ENCODE peak calls at places on chromosomes 6 and 20, in seven cellular contexts. J is trophoblast cell, O is H9, F is IMR-90, X is neuronal stem cell, W is mesenchymal stem cell, M is H1. N is an unnamed sample.

GRCh38 chr6:30122515-30122914 is 9.6 kb upstream of the TRIM31 start:
- DNase-seq in X (no peak), F (no peak), W (no peak), M (no peak), O (no peak), J (no peak), N (no peak)

GRCh38 chr6:22149081-22149480 is 147.8 kb downstream of the PRL start:
- DNase-seq in O (no peak), X (no peak), J (no peak), M (no peak), W (no peak), F (no peak), N (no peak)

GRCh38 chr6:36765943-36766648 is 68.5 kb downstream of the RAB44 start:
- DNase-seq in M (peak), X (peak), F (peak), J (peak), W (peak), O (peak), N (peak)

GRCh38 chr6:89941031-89941775 is 46.9 kb downstream of the GJA10 start:
- DNase-seq in F (no peak), J (no peak), M (no peak), X (no peak), O (no peak), W (no peak), N (no peak)

GRCh38 chr6:170269873-170270541 is 20.9 kb downstream of the DLL1 start:
- DNase-seq in F (peak), O (no peak), J (no peak), X (no peak), M (no peak), W (no peak), N (no peak)

GRCh38 chr6:169806718-169807117 is 55.3 kb downstream of the ERMARD start:
- DNase-seq in M (no peak), O (no peak), F (no peak), X (no peak), W (no peak), J (no peak), N (no peak)

GRCh38 chr6:149651056-149651455 is 2.5 kb upstream of the KATNA1 start:
- DNase-seq in X (no peak), M (peak), O (no peak), W (no peak), J (no peak), F (no peak), N (no peak)

GRCh38 chr20:12293900-12294299 is 376.2 kb downstream of the BTBD3 start:
- DNase-seq in F (no peak), X (no peak), O (no peak), M (no peak), W (no peak), J (peak), N (no peak)

GRCh38 chr6:165834613-165835259 is 171.7 kb upstream of the PDE10A start:
- DNase-seq in W (no peak), J (no peak), F (peak), M (no peak), O (no peak), X (no peak), N (no peak)

GRCh38 chr20:5786930-5787826 is 37.0 kb downstream of the SHLD1 start:
- DNase-seq in X (no peak), W (peak), M (no peak), J (no peak), F (peak), O (no peak), N (no peak)

DNA sequence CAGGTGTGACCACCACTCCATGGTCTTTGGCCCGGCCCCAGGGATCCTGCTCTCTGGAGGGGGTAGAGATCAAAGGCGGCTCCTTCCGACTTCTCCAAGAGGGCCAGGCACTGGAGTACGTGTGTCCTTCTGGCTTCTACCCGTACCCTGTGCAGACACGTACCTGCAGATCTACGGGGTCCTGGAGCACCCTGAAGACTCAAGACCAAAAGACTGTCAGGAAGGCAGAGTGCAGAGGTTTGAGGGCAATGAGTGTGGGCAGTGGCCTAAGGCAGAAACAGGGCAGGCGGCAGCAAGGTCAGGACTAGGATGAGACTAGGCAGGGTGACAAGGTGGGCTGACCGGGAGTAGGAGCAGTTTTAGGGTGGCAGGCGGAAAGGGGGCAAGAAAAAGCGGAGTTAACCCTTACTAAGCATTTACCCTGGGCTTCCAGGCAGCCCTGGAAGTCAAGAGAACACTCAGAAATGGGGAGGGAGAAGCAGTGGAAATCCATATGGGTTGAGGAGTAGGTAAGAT is 533 bp downstream of the CFB start:
- DNase-seq in X (no peak), J (no peak), M (no peak), F (no peak), W (no peak), O (no peak), N (no peak)
- H3K18ac ChIP-seq in X (no peak), J (no peak), M (no peak), F (peak), W (no peak), O (no peak), N (no peak)

GRCh38 chr20:46325788-46326472 is 17.6 kb upstream of the CDH22 start:
- DNase-seq in X (no peak), M (no peak), W (no peak), O (no peak), J (no peak), F (no peak), N (no peak)

GRCh38 chr20:46327557-46327956 is 19.3 kb upstream of the CDH22 start:
- DNase-seq in O (no peak), M (no peak), X (no peak), F (no peak), J (no peak), W (no peak), N (no peak)

GRCh38 chr20:46324379-46324778 is 16.1 kb upstream of the CDH22 start:
- DNase-seq in M (no peak), J (no peak), F (no peak), O (no peak), W (no peak), X (no peak), N (no peak)

GRCh38 chr20:46324960-46325703 is 16.8 kb upstream of the CDH22 start:
- DNase-seq in X (no peak), W (peak), F (peak), O (peak), M (no peak), J (peak), N (peak)

GRCh38 chr20:46323557-46323956 is 15.3 kb upstream of the CDH22 start:
- DNase-seq in X (no peak), M (no peak), J (no peak), O (no peak), F (no peak), W (no peak), N (no peak)
- H3K18ac ChIP-seq in X (peak), M (no peak), J (no peak), O (no peak), F (no peak), W (no peak), N (no peak)

GRCh38 chr6:27593200-27593818 is 120.4 kb upstream of the ZNF184 start:
- DNase-seq in M (peak), F (no peak), X (no peak), W (no peak), J (no peak), O (no peak), N (no peak)

GRCh38 chr6:27592481-27593199 is 119.7 kb upstream of the ZNF184 start:
- DNase-seq in X (peak), F (peak), O (peak), W (peak), M (peak), J (peak), N (peak)

GRCh38 chr6:27591660-27592059 is 118.8 kb upstream of the ZNF184 start:
- DNase-seq in J (peak), O (peak), W (peak), F (peak), X (peak), M (peak), N (peak)

GRCh38 chr6:27593861-27594260 is 121.0 kb upstream of the ZNF184 start:
- DNase-seq in M (peak), F (no peak), X (no peak), J (no peak), O (no peak), W (no peak), N (no peak)

GRCh38 chr6:27592107-27592480 is 119.2 kb upstream of the ZNF184 start:
- DNase-seq in O (no peak), W (no peak), X (no peak), F (no peak), J (no peak), M (no peak), N (peak)
- H3K18ac ChIP-seq in O (no peak), W (no peak), X (no peak), F (no peak), J (no peak), M (no peak), N (no peak)

DNA sequence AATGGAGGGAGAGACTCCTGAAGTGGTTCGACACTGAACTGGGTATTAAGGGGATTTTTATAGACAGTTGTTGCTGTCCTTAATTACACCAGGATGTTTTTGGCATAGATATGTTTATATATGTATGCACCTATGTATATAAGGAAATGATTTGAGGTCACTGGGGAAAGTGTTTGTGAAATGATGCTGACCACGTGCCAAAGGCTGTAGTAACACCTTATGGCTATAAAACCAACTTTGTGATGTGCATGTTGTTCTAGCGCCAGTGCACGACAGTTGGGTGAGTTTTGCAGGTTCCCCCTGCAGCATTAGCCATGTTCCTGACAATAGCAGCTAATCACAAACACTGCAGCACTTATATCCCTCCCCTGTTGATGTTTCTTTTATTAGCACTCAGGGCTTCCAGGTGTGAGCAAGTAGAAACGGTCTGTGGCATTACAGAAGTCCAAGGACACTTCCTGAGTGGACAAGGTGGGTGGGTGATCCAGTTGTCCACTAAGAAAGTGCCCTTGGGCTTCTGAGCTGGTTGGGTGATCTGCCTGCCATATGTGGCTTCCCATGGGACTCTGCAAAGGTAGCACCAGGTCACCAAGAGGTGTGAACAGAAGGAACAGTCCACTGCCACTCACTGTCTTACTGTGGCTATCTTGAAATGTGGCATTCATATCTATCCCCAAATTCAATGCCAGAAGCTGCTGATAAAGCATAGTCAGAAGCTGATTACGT is 63.0 kb upstream of the RBM24 start:
- DNase-seq in F (no peak), J (no peak), X (no peak), O (no peak), M (no peak), W (no peak), N (no peak)
- H3K18ac ChIP-seq in F (no peak), J (no peak), X (no peak), O (no peak), M (no peak), W (no peak), N (no peak)

GRCh38 chr20:43385914-43386313 is 71.8 kb upstream of the SRSF6 start:
- DNase-seq in O (no peak), X (no peak), M (no peak), F (no peak), W (no peak), J (no peak), N (no peak)
- H3K18ac ChIP-seq in O (no peak), X (no peak), M (no peak), F (no peak), W (no peak), J (no peak), N (no peak)

GRCh38 chr20:56429496-56429895 is 17.4 kb downstream of the CASS4 start:
- DNase-seq in M (no peak), W (peak), O (no peak), X (no peak), J (peak), F (peak), N (no peak)

GRCh38 chr20:56431451-56431850 is 19.4 kb downstream of the CASS4 start:
- DNase-seq in J (no peak), F (no peak), O (no peak), M (no peak), X (no peak), W (no peak), N (no peak)

GRCh38 chr20:56429941-56430340 is 17.9 kb downstream of the CASS4 start:
- DNase-seq in W (no peak), M (no peak), O (no peak), J (no peak), X (no peak), F (no peak), N (no peak)

GRCh38 chr20:56430471-56430870 is 18.4 kb downstream of the CASS4 start:
- DNase-seq in M (no peak), F (no peak), O (no peak), X (no peak), W (no peak), J (no peak), N (no peak)

DNA sequence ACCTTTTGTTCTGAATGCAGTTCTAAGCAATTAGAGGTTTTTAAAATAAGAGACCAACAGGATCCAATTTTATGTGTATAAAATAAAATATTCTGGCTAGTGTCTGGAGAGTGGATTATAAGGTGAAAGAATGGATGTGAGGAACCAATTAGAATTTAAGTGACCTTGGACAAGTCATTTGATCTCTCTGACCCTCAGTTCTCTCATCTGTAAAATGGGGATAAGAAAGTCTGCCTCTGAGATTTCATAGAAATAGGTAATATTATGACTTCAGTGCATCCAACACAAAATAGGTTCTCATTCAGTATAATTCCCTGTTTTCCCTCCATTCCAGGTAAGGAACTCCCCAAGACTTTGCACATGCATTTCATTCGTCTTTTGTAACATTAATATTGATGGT is 18.9 kb downstream of the CASS4 start:
- DNase-seq in F (no peak), W (no peak), X (no peak), O (no peak), J (no peak), M (no peak), N (no peak)
- H3K18ac ChIP-seq in F (peak), W (no peak), X (no peak), O (no peak), J (no peak), M (no peak), N (no peak)

DNA sequence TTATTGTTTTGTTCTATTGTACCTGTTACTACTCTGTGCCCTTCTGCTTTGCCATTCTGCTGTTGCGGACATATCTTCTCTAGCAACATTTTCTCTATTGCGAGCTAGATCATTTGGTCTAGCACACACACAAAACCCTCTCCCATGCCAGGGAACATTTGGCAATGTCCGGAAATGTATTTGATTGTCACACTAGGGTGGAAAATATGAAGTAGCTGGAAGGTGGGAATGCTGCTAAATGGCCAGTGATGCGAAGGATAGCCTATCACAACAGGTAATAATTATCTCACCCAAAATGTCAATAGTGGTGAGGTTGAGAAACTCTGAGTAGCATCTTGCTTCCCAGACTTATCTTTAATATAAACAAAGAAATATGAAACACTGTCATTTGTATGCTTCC is 331.9 kb downstream of the HTR1B start:
- DNase-seq in X (no peak), O (no peak), M (no peak), W (no peak), J (no peak), F (no peak), N (no peak)
- H3K18ac ChIP-seq in X (no peak), O (no peak), M (no peak), W (no peak), J (no peak), F (no peak), N (no peak)

GRCh38 chr6:1957746-1958145 is 287.7 kb downstream of the GMDS start:
- DNase-seq in X (no peak), M (no peak), W (no peak), F (no peak), O (no peak), J (no peak), N (no peak)

GRCh38 chr6:1947922-1948321 is 297.5 kb downstream of the GMDS start:
- DNase-seq in J (no peak), M (no peak), F (no peak), O (no peak), X (no peak), W (no peak), N (no peak)

GRCh38 chr6:1949533-1949932 is 295.9 kb downstream of the GMDS start:
- DNase-seq in X (no peak), M (no peak), J (no peak), F (peak), O (no peak), W (no peak), N (no peak)

GRCh38 chr6:1950631-1951030 is 294.8 kb downstream of the GMDS start:
- DNase-seq in J (no peak), M (no peak), W (no peak), O (no peak), F (no peak), X (no peak), N (no peak)

DNA sequence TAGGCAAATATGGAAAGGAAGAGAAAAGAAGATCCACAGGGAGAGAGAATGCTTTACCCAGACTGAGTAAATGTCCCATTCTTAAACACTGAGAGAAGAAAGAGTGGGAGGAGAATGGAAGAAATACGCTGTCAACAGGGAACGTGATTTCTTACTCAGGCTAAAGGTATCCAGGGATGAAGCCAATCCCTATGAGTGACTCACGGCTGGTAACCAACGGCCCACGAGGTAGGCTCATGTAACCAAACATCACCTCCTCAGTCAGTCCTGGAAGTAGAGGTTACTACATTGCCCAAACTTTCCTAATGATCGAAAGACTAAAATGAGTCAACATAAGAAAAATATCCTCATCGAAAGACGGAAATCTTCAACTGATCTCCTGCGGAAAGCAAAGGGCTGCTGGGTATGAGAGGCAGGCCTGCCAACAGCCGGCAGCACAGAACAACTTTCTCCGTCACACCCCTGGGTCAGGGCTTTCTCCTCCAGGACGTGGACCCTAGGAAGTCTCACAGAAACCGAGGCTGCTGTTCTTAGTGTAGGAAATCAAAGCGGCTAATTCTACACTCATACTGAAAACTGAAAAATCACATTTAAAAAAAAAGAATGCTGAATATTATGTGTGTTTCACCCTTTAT is 292.6 kb downstream of the GMDS start:
- DNase-seq in X (no peak), M (no peak), F (peak), O (no peak), J (peak), W (peak), N (peak)
- H3K18ac ChIP-seq in X (no peak), M (no peak), F (peak), O (no peak), J (no peak), W (no peak), N (no peak)

N was measured in mesendoderm.